ENCODE peak calls at places on chromosomes 12 and 14, in ten cellular contexts. One of them, this sample, is unnamed.

GRCh38 chr14:90660865-90661570 is 155.2 kb downstream of the TTC7B start:
- DNase-seq in fibroblast of lung: no peak
- DNase-seq in iPS DF 19.7: no peak
- DNase-seq in aorta: no peak
- DNase-seq in RWPE1: no peak
- DNase-seq in GM04503: no peak
- DNase-seq in stimulated activated CD8-positive, alpha-beta memory T cell treated with anti-CD3 and anti-CD28 coated beads, Interleukin-12 subunit alpha, Interleukin-12 subunit beta, amount 100 ng/mL, for 4 hours: no peak
- DNase-seq in CD4-positive, CD25-positive, alpha-beta regulatory T cell: no peak
- DNase-seq in heart left ventricle: no peak
- DNase-seq in H9: no peak
- DNase-seq in this sample: no peak

GRCh38 chr14:105010891-105011291 is 10.0 kb downstream of the CDCA4 start:
- DNase-seq in fibroblast of lung: no peak
- DNase-seq in iPS DF 19.7: no peak
- DNase-seq in aorta: no peak
- DNase-seq in RWPE1: no peak
- DNase-seq in GM04503: no peak
- DNase-seq in stimulated activated CD8-positive, alpha-beta memory T cell treated with anti-CD3 and anti-CD28 coated beads, Interleukin-12 subunit alpha, Interleukin-12 subunit beta, amount 100 ng/mL, for 4 hours: no peak
- DNase-seq in CD4-positive, CD25-positive, alpha-beta regulatory T cell: no peak
- DNase-seq in heart left ventricle: no peak
- DNase-seq in H9: no peak
- DNase-seq in this sample: no peak

GRCh38 chr12:13534242-13534641 is 337.7 kb downstream of the EMP1 start:
- DNase-seq in fibroblast of lung: no peak
- DNase-seq in iPS DF 19.7: no peak
- DNase-seq in aorta: no peak
- DNase-seq in RWPE1: no peak
- DNase-seq in GM04503: no peak
- DNase-seq in stimulated activated CD8-positive, alpha-beta memory T cell treated with anti-CD3 and anti-CD28 coated beads, Interleukin-12 subunit alpha, Interleukin-12 subunit beta, amount 100 ng/mL, for 4 hours: no peak
- DNase-seq in CD4-positive, CD25-positive, alpha-beta regulatory T cell: no peak
- DNase-seq in heart left ventricle: no peak
- DNase-seq in H9: no peak
- DNase-seq in this sample: no peak

GRCh38 chr14:99938896-99939295 is 126.3 kb upstream of the EVL start:
- DNase-seq in fibroblast of lung: no peak
- DNase-seq in iPS DF 19.7: no peak
- DNase-seq in aorta: no peak
- DNase-seq in RWPE1: no peak
- DNase-seq in GM04503: no peak
- DNase-seq in stimulated activated CD8-positive, alpha-beta memory T cell treated with anti-CD3 and anti-CD28 coated beads, Interleukin-12 subunit alpha, Interleukin-12 subunit beta, amount 100 ng/mL, for 4 hours: no peak
- DNase-seq in CD4-positive, CD25-positive, alpha-beta regulatory T cell: no peak
- DNase-seq in heart left ventricle: no peak
- DNase-seq in H9: no peak
- DNase-seq in this sample: no peak

GRCh38 chr14:104818714-104819161 is 17.8 kb downstream of the ZBTB42 start:
- DNase-seq in fibroblast of lung: no peak
- DNase-seq in iPS DF 19.7: no peak
- DNase-seq in aorta: peak
- DNase-seq in RWPE1: no peak
- DNase-seq in GM04503: no peak
- DNase-seq in stimulated activated CD8-positive, alpha-beta memory T cell treated with anti-CD3 and anti-CD28 coated beads, Interleukin-12 subunit alpha, Interleukin-12 subunit beta, amount 100 ng/mL, for 4 hours: no peak
- DNase-seq in CD4-positive, CD25-positive, alpha-beta regulatory T cell: no peak
- DNase-seq in heart left ventricle: peak
- DNase-seq in H9: no peak
- DNase-seq in this sample: no peak

GRCh38 chr14:32977913-32978312 is 39.2 kb downstream of the NPAS3 start:
- DNase-seq in fibroblast of lung: no peak
- DNase-seq in iPS DF 19.7: no peak
- DNase-seq in aorta: no peak
- DNase-seq in RWPE1: no peak
- DNase-seq in GM04503: no peak
- DNase-seq in stimulated activated CD8-positive, alpha-beta memory T cell treated with anti-CD3 and anti-CD28 coated beads, Interleukin-12 subunit alpha, Interleukin-12 subunit beta, amount 100 ng/mL, for 4 hours: no peak
- DNase-seq in CD4-positive, CD25-positive, alpha-beta regulatory T cell: no peak
- DNase-seq in heart left ventricle: no peak
- DNase-seq in H9: no peak
- DNase-seq in this sample: no peak

GRCh38 chr14:25014440-25014839 is 35.5 kb downstream of the STXBP6 start:
- DNase-seq in fibroblast of lung: peak
- DNase-seq in iPS DF 19.7: no peak
- DNase-seq in aorta: no peak
- DNase-seq in RWPE1: no peak
- DNase-seq in GM04503: no peak
- DNase-seq in stimulated activated CD8-positive, alpha-beta memory T cell treated with anti-CD3 and anti-CD28 coated beads, Interleukin-12 subunit alpha, Interleukin-12 subunit beta, amount 100 ng/mL, for 4 hours: no peak
- DNase-seq in CD4-positive, CD25-positive, alpha-beta regulatory T cell: no peak
- DNase-seq in heart left ventricle: no peak
- DNase-seq in H9: no peak
- DNase-seq in this sample: no peak

GRCh38 chr14:104358528-104359300 is 220.3 kb downstream of the KIF26A start:
- DNase-seq in fibroblast of lung: no peak
- DNase-seq in iPS DF 19.7: no peak
- DNase-seq in aorta: peak
- DNase-seq in RWPE1: no peak
- DNase-seq in GM04503: no peak
- DNase-seq in stimulated activated CD8-positive, alpha-beta memory T cell treated with anti-CD3 and anti-CD28 coated beads, Interleukin-12 subunit alpha, Interleukin-12 subunit beta, amount 100 ng/mL, for 4 hours: no peak
- DNase-seq in CD4-positive, CD25-positive, alpha-beta regulatory T cell: no peak
- DNase-seq in heart left ventricle: no peak
- DNase-seq in H9: peak
- DNase-seq in this sample: no peak

GRCh38 chr12:121378736-121379135 is 21.2 kb upstream of the RNF34 start:
- DNase-seq in fibroblast of lung: no peak
- DNase-seq in iPS DF 19.7: no peak
- DNase-seq in aorta: no peak
- DNase-seq in RWPE1: no peak
- DNase-seq in GM04503: no peak
- DNase-seq in stimulated activated CD8-positive, alpha-beta memory T cell treated with anti-CD3 and anti-CD28 coated beads, Interleukin-12 subunit alpha, Interleukin-12 subunit beta, amount 100 ng/mL, for 4 hours: no peak
- DNase-seq in CD4-positive, CD25-positive, alpha-beta regulatory T cell: no peak
- DNase-seq in heart left ventricle: no peak
- DNase-seq in H9: no peak
- DNase-seq in this sample: no peak

GRCh38 chr12:107467716-107468115 is 217.9 kb upstream of the PWP1 start:
- DNase-seq in fibroblast of lung: no peak
- DNase-seq in iPS DF 19.7: no peak
- DNase-seq in aorta: no peak
- DNase-seq in RWPE1: no peak
- DNase-seq in GM04503: no peak
- DNase-seq in stimulated activated CD8-positive, alpha-beta memory T cell treated with anti-CD3 and anti-CD28 coated beads, Interleukin-12 subunit alpha, Interleukin-12 subunit beta, amount 100 ng/mL, for 4 hours: no peak
- DNase-seq in CD4-positive, CD25-positive, alpha-beta regulatory T cell: no peak
- DNase-seq in heart left ventricle: no peak
- DNase-seq in H9: no peak
- DNase-seq in this sample: no peak

GRCh38 chr12:25017336-25017735 is 68.4 kb upstream of the BCAT1 start:
- DNase-seq in fibroblast of lung: no peak
- DNase-seq in iPS DF 19.7: no peak
- DNase-seq in aorta: no peak
- DNase-seq in RWPE1: no peak
- DNase-seq in GM04503: no peak
- DNase-seq in stimulated activated CD8-positive, alpha-beta memory T cell treated with anti-CD3 and anti-CD28 coated beads, Interleukin-12 subunit alpha, Interleukin-12 subunit beta, amount 100 ng/mL, for 4 hours: no peak
- DNase-seq in CD4-positive, CD25-positive, alpha-beta regulatory T cell: no peak
- DNase-seq in heart left ventricle: no peak
- DNase-seq in H9: no peak
- DNase-seq in this sample: no peak

GRCh38 chr14:57060276-57060956 is 208.3 kb downstream of the EXOC5 start:
- DNase-seq in fibroblast of lung: no peak
- DNase-seq in iPS DF 19.7: no peak
- DNase-seq in aorta: no peak
- DNase-seq in RWPE1: peak
- DNase-seq in GM04503: no peak
- DNase-seq in stimulated activated CD8-positive, alpha-beta memory T cell treated with anti-CD3 and anti-CD28 coated beads, Interleukin-12 subunit alpha, Interleukin-12 subunit beta, amount 100 ng/mL, for 4 hours: no peak
- DNase-seq in CD4-positive, CD25-positive, alpha-beta regulatory T cell: no peak
- DNase-seq in heart left ventricle: no peak
- DNase-seq in H9: no peak
- DNase-seq in this sample: no peak

GRCh38 chr12:63995512-63995911 is 151.0 kb downstream of the SRGAP1 start:
- DNase-seq in fibroblast of lung: no peak
- DNase-seq in iPS DF 19.7: no peak
- DNase-seq in aorta: no peak
- DNase-seq in RWPE1: peak
- DNase-seq in GM04503: no peak
- DNase-seq in stimulated activated CD8-positive, alpha-beta memory T cell treated with anti-CD3 and anti-CD28 coated beads, Interleukin-12 subunit alpha, Interleukin-12 subunit beta, amount 100 ng/mL, for 4 hours: no peak
- DNase-seq in CD4-positive, CD25-positive, alpha-beta regulatory T cell: no peak
- DNase-seq in heart left ventricle: no peak
- DNase-seq in H9: no peak
- DNase-seq in this sample: no peak

GRCh38 chr12:68319988-68320623 is 12.1 kb downstream of the MDM1 start:
- DNase-seq in fibroblast of lung: peak
- DNase-seq in iPS DF 19.7: no peak
- DNase-seq in aorta: no peak
- DNase-seq in RWPE1: no peak
- DNase-seq in GM04503: peak
- DNase-seq in stimulated activated CD8-positive, alpha-beta memory T cell treated with anti-CD3 and anti-CD28 coated beads, Interleukin-12 subunit alpha, Interleukin-12 subunit beta, amount 100 ng/mL, for 4 hours: no peak
- DNase-seq in CD4-positive, CD25-positive, alpha-beta regulatory T cell: no peak
- DNase-seq in heart left ventricle: no peak
- DNase-seq in H9: no peak
- DNase-seq in this sample: peak

GRCh38 chr12:76158518-76159321 is 74.2 kb upstream of the NAP1L1 start:
- DNase-seq in fibroblast of lung: peak
- DNase-seq in iPS DF 19.7: peak
- DNase-seq in aorta: peak
- DNase-seq in RWPE1: no peak
- DNase-seq in GM04503: peak
- DNase-seq in stimulated activated CD8-positive, alpha-beta memory T cell treated with anti-CD3 and anti-CD28 coated beads, Interleukin-12 subunit alpha, Interleukin-12 subunit beta, amount 100 ng/mL, for 4 hours: peak
- DNase-seq in CD4-positive, CD25-positive, alpha-beta regulatory T cell: peak
- DNase-seq in heart left ventricle: peak
- DNase-seq in H9: peak
- DNase-seq in this sample: peak

GRCh38 chr12:1542599-1542998 is 51.8 kb downstream of the FBXL14 start:
- DNase-seq in fibroblast of lung: no peak
- DNase-seq in iPS DF 19.7: no peak
- DNase-seq in aorta: no peak
- DNase-seq in RWPE1: no peak
- DNase-seq in GM04503: no peak
- DNase-seq in stimulated activated CD8-positive, alpha-beta memory T cell treated with anti-CD3 and anti-CD28 coated beads, Interleukin-12 subunit alpha, Interleukin-12 subunit beta, amount 100 ng/mL, for 4 hours: no peak
- DNase-seq in CD4-positive, CD25-positive, alpha-beta regulatory T cell: no peak
- DNase-seq in heart left ventricle: no peak
- DNase-seq in H9: no peak
- DNase-seq in this sample: no peak

GRCh38 chr12:127297327-127297726 is 969.6 kb upstream of the TMEM132C start:
- DNase-seq in fibroblast of lung: no peak
- DNase-seq in iPS DF 19.7: no peak
- DNase-seq in aorta: no peak
- DNase-seq in RWPE1: no peak
- DNase-seq in GM04503: no peak
- DNase-seq in stimulated activated CD8-positive, alpha-beta memory T cell treated with anti-CD3 and anti-CD28 coated beads, Interleukin-12 subunit alpha, Interleukin-12 subunit beta, amount 100 ng/mL, for 4 hours: no peak
- DNase-seq in CD4-positive, CD25-positive, alpha-beta regulatory T cell: no peak
- DNase-seq in heart left ventricle: no peak
- DNase-seq in H9: no peak
- DNase-seq in this sample: no peak

GRCh38 chr12:124786065-124786964 is 77.3 kb downstream of the SCARB1 start:
- DNase-seq in fibroblast of lung: peak
- DNase-seq in iPS DF 19.7: peak
- DNase-seq in aorta: peak
- DNase-seq in RWPE1: no peak
- DNase-seq in GM04503: no peak
- DNase-seq in stimulated activated CD8-positive, alpha-beta memory T cell treated with anti-CD3 and anti-CD28 coated beads, Interleukin-12 subunit alpha, Interleukin-12 subunit beta, amount 100 ng/mL, for 4 hours: no peak
- DNase-seq in CD4-positive, CD25-positive, alpha-beta regulatory T cell: no peak
- DNase-seq in heart left ventricle: peak
- DNase-seq in H9: peak
- DNase-seq in this sample: peak

GRCh38 chr12:6688543-6688999 is 604 bp downstream of the ZNF384 start:
- DNase-seq in fibroblast of lung: no peak
- DNase-seq in iPS DF 19.7: peak
- DNase-seq in aorta: no peak
- DNase-seq in RWPE1: no peak
- DNase-seq in GM04503: no peak
- DNase-seq in stimulated activated CD8-positive, alpha-beta memory T cell treated with anti-CD3 and anti-CD28 coated beads, Interleukin-12 subunit alpha, Interleukin-12 subunit beta, amount 100 ng/mL, for 4 hours: no peak
- DNase-seq in CD4-positive, CD25-positive, alpha-beta regulatory T cell: peak
- DNase-seq in heart left ventricle: no peak
- DNase-seq in H9: no peak
- DNase-seq in this sample: no peak

GRCh38 chr14:89378119-89378518 is 38.9 kb downstream of the FOXN3 start:
- DNase-seq in fibroblast of lung: peak
- DNase-seq in iPS DF 19.7: no peak
- DNase-seq in aorta: no peak
- DNase-seq in RWPE1: peak
- DNase-seq in GM04503: no peak
- DNase-seq in stimulated activated CD8-positive, alpha-beta memory T cell treated with anti-CD3 and anti-CD28 coated beads, Interleukin-12 subunit alpha, Interleukin-12 subunit beta, amount 100 ng/mL, for 4 hours: peak
- DNase-seq in CD4-positive, CD25-positive, alpha-beta regulatory T cell: no peak
- DNase-seq in heart left ventricle: no peak
- DNase-seq in H9: no peak
- DNase-seq in this sample: no peak

GRCh38 chr12:61754214-61754613 is 506.0 kb upstream of the USP15 start:
- DNase-seq in fibroblast of lung: no peak
- DNase-seq in iPS DF 19.7: no peak
- DNase-seq in aorta: no peak
- DNase-seq in RWPE1: no peak
- DNase-seq in GM04503: no peak
- DNase-seq in stimulated activated CD8-positive, alpha-beta memory T cell treated with anti-CD3 and anti-CD28 coated beads, Interleukin-12 subunit alpha, Interleukin-12 subunit beta, amount 100 ng/mL, for 4 hours: no peak
- DNase-seq in CD4-positive, CD25-positive, alpha-beta regulatory T cell: no peak
- DNase-seq in heart left ventricle: no peak
- DNase-seq in H9: no peak
- DNase-seq in this sample: no peak

GRCh38 chr14:23610815-23611289 is 25.3 kb upstream of the DHRS2 start:
- DNase-seq in fibroblast of lung: no peak
- DNase-seq in iPS DF 19.7: no peak
- DNase-seq in aorta: no peak
- DNase-seq in RWPE1: no peak
- DNase-seq in GM04503: no peak
- DNase-seq in stimulated activated CD8-positive, alpha-beta memory T cell treated with anti-CD3 and anti-CD28 coated beads, Interleukin-12 subunit alpha, Interleukin-12 subunit beta, amount 100 ng/mL, for 4 hours: no peak
- DNase-seq in CD4-positive, CD25-positive, alpha-beta regulatory T cell: no peak
- DNase-seq in heart left ventricle: no peak
- DNase-seq in H9: no peak
- DNase-seq in this sample: no peak

GRCh38 chr12:116381744-116382455 is 104.4 kb upstream of the MED13L start:
- DNase-seq in fibroblast of lung: peak
- DNase-seq in iPS DF 19.7: peak
- DNase-seq in aorta: no peak
- DNase-seq in RWPE1: peak
- DNase-seq in GM04503: peak
- DNase-seq in stimulated activated CD8-positive, alpha-beta memory T cell treated with anti-CD3 and anti-CD28 coated beads, Interleukin-12 subunit alpha, Interleukin-12 subunit beta, amount 100 ng/mL, for 4 hours: no peak
- DNase-seq in CD4-positive, CD25-positive, alpha-beta regulatory T cell: no peak
- DNase-seq in heart left ventricle: no peak
- DNase-seq in H9: peak
- DNase-seq in this sample: peak

GRCh38 chr12:115898670-115899069 is 378.8 kb downstream of the MED13L start:
- DNase-seq in fibroblast of lung: no peak
- DNase-seq in iPS DF 19.7: no peak
- DNase-seq in aorta: no peak
- DNase-seq in RWPE1: no peak
- DNase-seq in GM04503: no peak
- DNase-seq in stimulated activated CD8-positive, alpha-beta memory T cell treated with anti-CD3 and anti-CD28 coated beads, Interleukin-12 subunit alpha, Interleukin-12 subunit beta, amount 100 ng/mL, for 4 hours: no peak
- DNase-seq in CD4-positive, CD25-positive, alpha-beta regulatory T cell: no peak
- DNase-seq in heart left ventricle: no peak
- DNase-seq in H9: no peak
- DNase-seq in this sample: no peak

GRCh38 chr14:104151546-104152245 is 13.3 kb downstream of the KIF26A start:
- DNase-seq in fibroblast of lung: no peak
- DNase-seq in iPS DF 19.7: no peak
- DNase-seq in aorta: no peak
- DNase-seq in RWPE1: no peak
- DNase-seq in GM04503: no peak
- DNase-seq in stimulated activated CD8-positive, alpha-beta memory T cell treated with anti-CD3 and anti-CD28 coated beads, Interleukin-12 subunit alpha, Interleukin-12 subunit beta, amount 100 ng/mL, for 4 hours: no peak
- DNase-seq in CD4-positive, CD25-positive, alpha-beta regulatory T cell: no peak
- DNase-seq in heart left ventricle: no peak
- DNase-seq in H9: no peak
- DNase-seq in this sample: no peak

GRCh38 chr12:80187660-80188090 is 88.3 kb downstream of the OTOGL start:
- DNase-seq in fibroblast of lung: peak
- DNase-seq in iPS DF 19.7: no peak
- DNase-seq in aorta: no peak
- DNase-seq in RWPE1: no peak
- DNase-seq in GM04503: no peak
- DNase-seq in stimulated activated CD8-positive, alpha-beta memory T cell treated with anti-CD3 and anti-CD28 coated beads, Interleukin-12 subunit alpha, Interleukin-12 subunit beta, amount 100 ng/mL, for 4 hours: no peak
- DNase-seq in CD4-positive, CD25-positive, alpha-beta regulatory T cell: no peak
- DNase-seq in heart left ventricle: peak
- DNase-seq in H9: no peak
- DNase-seq in this sample: no peak

GRCh38 chr14:105087963-105088811 is 23.0 kb upstream of the GPR132 start:
- DNase-seq in fibroblast of lung: peak
- DNase-seq in iPS DF 19.7: no peak
- DNase-seq in aorta: peak
- DNase-seq in RWPE1: peak
- DNase-seq in GM04503: no peak
- DNase-seq in stimulated activated CD8-positive, alpha-beta memory T cell treated with anti-CD3 and anti-CD28 coated beads, Interleukin-12 subunit alpha, Interleukin-12 subunit beta, amount 100 ng/mL, for 4 hours: no peak
- DNase-seq in CD4-positive, CD25-positive, alpha-beta regulatory T cell: no peak
- DNase-seq in heart left ventricle: peak
- DNase-seq in H9: peak
- DNase-seq in this sample: no peak

GRCh38 chr14:85122690-85123089 is 407.3 kb upstream of the FLRT2 start:
- DNase-seq in fibroblast of lung: peak
- DNase-seq in iPS DF 19.7: no peak
- DNase-seq in aorta: no peak
- DNase-seq in RWPE1: no peak
- DNase-seq in GM04503: no peak
- DNase-seq in stimulated activated CD8-positive, alpha-beta memory T cell treated with anti-CD3 and anti-CD28 coated beads, Interleukin-12 subunit alpha, Interleukin-12 subunit beta, amount 100 ng/mL, for 4 hours: no peak
- DNase-seq in CD4-positive, CD25-positive, alpha-beta regulatory T cell: no peak
- DNase-seq in heart left ventricle: no peak
- DNase-seq in H9: no peak
- DNase-seq in this sample: peak

This sample was measured in AG09309.